ENCODE peak calls at places on chromosomes 7 and 10, in five cellular contexts. D is activated CD4-positive, CD25-positive, alpha-beta regulatory T cell treated with anti-CD3 and anti-CD28 coated beads, Interleukin-2, amount 50 U/mL, for 24 hours; L is RWPE2; Z is left lung; I is PC-3. R is an unnamed sample.

GRCh38 chr10:97465982-97466381 is 20.0 kb downstream of the ZDHHC16 start:
- ATAC-seq in D (no peak), L (no peak), Z (no peak), I (no peak), R (no peak)

GRCh38 chr7:154566877-154567276 is 436.0 kb downstream of the PAXIP1 start:
- ATAC-seq in D (no peak), L (no peak), Z (no peak), I (no peak), R (no peak)

GRCh38 chr7:7125993-7126392 is 56.4 kb upstream of the C1GALT1 start:
- ATAC-seq in D (no peak), L (no peak), Z (peak; percentile 72), I (no peak), R (no peak)

GRCh38 chr10:115818015-115818414 is 455.0 kb downstream of the GFRA1 start:
- ATAC-seq in D (no peak), L (no peak), Z (no peak), I (no peak), R (no peak)

GRCh38 chr7:5452470-5452899 is 28.9 kb upstream of the TNRC18 start:
- ATAC-seq in D (no peak), L (peak; percentile 12), Z (peak; percentile 57), I (peak; percentile 8), R (no peak)

GRCh38 chr10:94591461-94592205 is 46.0 kb downstream of the HELLS start:
- ATAC-seq in D (peak; percentile 90), L (no peak), Z (no peak), I (no peak), R (peak; percentile 96)

GRCh38 chr7:66163186-66163610 is 41.9 kb upstream of the TPST1 start:
- ATAC-seq in D (no peak), L (no peak), Z (no peak), I (no peak), R (no peak)

GRCh38 chr7:25048444-25048834 is 68.5 kb upstream of the OSBPL3 start:
- ATAC-seq in D (no peak), L (no peak), Z (no peak), I (no peak), R (no peak)

GRCh38 chr10:393346-393745 is 258.1 kb downstream of the ZMYND11 start:
- ATAC-seq in D (no peak), L (no peak), Z (no peak), I (no peak), R (no peak)

GRCh38 chr10:123042708-123043408 is 34.1 kb downstream of the ACADSB start:
- ATAC-seq in D (no peak), L (no peak), Z (no peak), I (peak; percentile 15), R (no peak)

GRCh38 chr10:73648975-73649829 is 6.6 kb downstream of the SYNPO2L start:
- ATAC-seq in D (no peak), L (peak; percentile 49), Z (no peak), I (peak; percentile 2), R (no peak)

GRCh38 chr10:60621018-60621417 is 157.3 kb upstream of the CDK1 start:
- ATAC-seq in D (no peak), L (no peak), Z (peak; percentile 78), I (no peak), R (no peak)

GRCh38 chr7:158274404-158274811 is 313.2 kb downstream of the PTPRN2 start:
- ATAC-seq in D (no peak), L (no peak), Z (no peak), I (no peak), R (no peak)

GRCh38 chr7:131122394-131122793 is 205.3 kb upstream of the MKLN1 start:
- ATAC-seq in D (peak; percentile 74), L (no peak), Z (no peak), I (no peak), R (peak; percentile 92)

GRCh38 chr7:69256634-69257081 is 341.6 kb upstream of the AUTS2 start:
- ATAC-seq in D (no peak), L (no peak), Z (peak; percentile 35), I (no peak), R (no peak)

GRCh38 chr7:134293029-134293740 is 23.5 kb downstream of the SLC35B4 start:
- ATAC-seq in D (no peak), L (no peak), Z (peak; percentile 86), I (no peak), R (no peak)

GRCh38 chr10:68043030-68043429 is 32.1 kb downstream of the HERC4 start:
- ATAC-seq in D (peak; percentile 79), L (no peak), Z (no peak), I (no peak), R (peak; percentile 88)